ENCODE peak calls at places on chromosomes 11 and 22, in eight cellular contexts. D, Z, V, C, E, I, S and L are unnamed samples.
A peak's percentile ranks its signal among the peaks of the same experiment; 100 is the strongest.

GRCh38 chr11:124402326-124402922 is 3.6 kb upstream of the OR8B3 start:
- DNase-seq in D (peak; percentile 65), E (no peak), S (peak; percentile 83), I (peak; percentile 64), V (peak; percentile 84), Z (peak; percentile 43), C (peak; percentile 60), L (peak; percentile 77)

GRCh38 chr11:7414729-7415536 is 70.4 kb upstream of the OLFML1 start:
- DNase-seq in I (no peak), S (no peak), D (no peak), E (no peak), Z (no peak), C (no peak), V (no peak), L (no peak)

GRCh38 chr11:10619281-10619680 is 50.8 kb upstream of the LYVE1 start:
- DNase-seq in S (no peak), Z (no peak), V (no peak), D (no peak), E (no peak), I (no peak), C (no peak), L (no peak)

GRCh38 chr11:103735497-103736032 is 300.9 kb upstream of the DDI1 start:
- DNase-seq in E (no peak), V (peak; percentile 15), D (no peak), S (no peak), Z (no peak), I (peak; percentile 24), C (no peak), L (no peak)

GRCh38 chr11:130536106-130537040 is 87.9 kb downstream of the ADAMTS15 start:
- DNase-seq in Z (no peak), S (no peak), E (no peak), I (peak; percentile 58), D (no peak), C (no peak), V (peak; percentile 33), L (no peak)

GRCh38 chr11:84564180-84564866 is 1062.8 kb downstream of the DLG2 start:
- DNase-seq in D (peak; percentile 32), Z (no peak), V (peak; percentile 53), C (peak; percentile 63), I (peak; percentile 32), E (no peak), S (peak; percentile 34), L (peak; percentile 46)

GRCh38 chr22:35411112-35411511 is 11.2 kb downstream of the MCM5 start:
- DNase-seq in Z (no peak), D (no peak), V (no peak), S (no peak), E (no peak), C (no peak), I (no peak), L (no peak)

GRCh38 chr11:9826390-9826789 is 162.5 kb downstream of the SWAP70 start:
- DNase-seq in Z (no peak), E (no peak), C (no peak), S (no peak), D (no peak), V (no peak), I (no peak), L (no peak)

GRCh38 chr11:57547854-57548377 is 10.5 kb downstream of the SMTNL1 start:
- DNase-seq in C (no peak), E (no peak), Z (no peak), I (no peak), V (no peak), D (peak; percentile 32), S (no peak), L (no peak)

GRCh38 chr11:48088682-48089050 is 108.3 kb downstream of the PTPRJ start:
- DNase-seq in I (no peak), E (no peak), C (peak; percentile 91), Z (no peak), D (no peak), V (no peak), S (no peak), L (no peak)

GRCh38 chr22:29814003-29814402 is 24.1 kb downstream of the ASCC2 start:
- DNase-seq in C (no peak), Z (no peak), V (no peak), E (no peak), S (no peak), I (no peak), D (no peak), L (no peak)

GRCh38 chr22:19204640-19205039 is 26.1 kb upstream of the SLC25A1 start:
- DNase-seq in I (no peak), Z (no peak), S (no peak), C (no peak), D (no peak), V (no peak), E (peak; percentile 23), L (no peak)

GRCh38 chr22:44326549-44326881 is 13.8 kb upstream of the SHISAL1 start:
- DNase-seq in I (no peak), D (no peak), Z (no peak), S (no peak), C (no peak), V (peak; percentile 42), E (no peak), L (no peak)

GRCh38 chr22:37242395-37242918 is 1.6 kb downstream of the RAC2 start:
- DNase-seq in S (no peak), V (no peak), D (peak; percentile 91), I (peak; percentile 46), E (peak; percentile 85), C (no peak), Z (no peak), L (peak; percentile 40)

GRCh38 chr11:83021780-83022125 is 49.9 kb downstream of the RAB30 start:
- DNase-seq in E (no peak), S (no peak), D (no peak), I (no peak), V (no peak), Z (no peak), C (no peak), L (no peak)

GRCh38 chr22:37640591-37641250 is 1.3 kb downstream of the SH3BP1 start:
- DNase-seq in C (no peak), V (no peak), Z (no peak), I (peak; percentile 64), S (no peak), D (no peak), E (no peak), L (no peak)

GRCh38 chr22:47552024-47552423 is 789.6 kb downstream of the TBC1D22A start:
- DNase-seq in E (no peak), Z (no peak), C (no peak), I (no peak), V (no peak), S (no peak), D (no peak), L (no peak)

GRCh38 chr11:61079416-61080150 is 22.7 kb upstream of the CD5 start:
- DNase-seq in S (no peak), Z (no peak), V (no peak), D (peak; percentile 22), C (no peak), E (no peak), I (no peak), L (no peak)

GRCh38 chr11:83572521-83572920 is 286.4 kb upstream of the CCDC90B start:
- DNase-seq in D (no peak), I (no peak), C (no peak), E (no peak), V (peak; percentile 29), S (no peak), Z (no peak), L (no peak)

GRCh38 chr11:1928891-1929541 is 9.5 kb downstream of the TNNT3 start:
- DNase-seq in C (no peak), I (no peak), D (no peak), S (no peak), V (no peak), Z (no peak), E (peak; percentile 52), L (no peak)

GRCh38 chr11:27468643-27469332 is 3.8 kb downstream of the LGR4 start:
- DNase-seq in Z (no peak), I (peak; percentile 88), E (no peak), D (no peak), C (no peak), S (peak; percentile 23), V (peak; percentile 72), L (no peak)

GRCh38 chr22:30459206-30460052 is 12.4 kb downstream of the SEC14L3 start:
- DNase-seq in V (no peak), C (no peak), Z (no peak), I (peak; percentile 31), D (peak; percentile 25), E (no peak), S (peak; percentile 27), L (peak; percentile 14)

GRCh38 chr11:62410972-62411371 is 7.9 kb upstream of the SCGB1A1 start:
- DNase-seq in I (peak; percentile 68), V (no peak), D (no peak), E (no peak), Z (no peak), C (no peak), S (no peak), L (no peak)

GRCh38 chr11:110098645-110099044 is 5.5 kb downstream of the ZC3H12C start:
- DNase-seq in V (no peak), D (no peak), E (no peak), S (no peak), I (peak; percentile 40), Z (no peak), C (peak; percentile 21), L (no peak)

GRCh38 chr11:120339394-120339890 is 3.2 kb downstream of the ARHGEF12 start:
- DNase-seq in E (no peak), I (peak; percentile 45), S (no peak), Z (peak; percentile 23), C (peak; percentile 24), V (peak; percentile 38), D (no peak), L (peak; percentile 54)

GRCh38 chr22:46290121-46290842 is 6.4 kb upstream of the GTSE1 start:
- DNase-seq in C (peak; percentile 2), Z (no peak), V (no peak), I (no peak), D (no peak), E (no peak), S (no peak), L (no peak)

GRCh38 chr11:126997641-126998040 is 2.9 kb downstream of the KIRREL3 start:
- DNase-seq in S (no peak), I (no peak), E (no peak), D (no peak), C (no peak), Z (no peak), V (no peak), L (no peak)

GRCh38 chr22:48968201-48968959 is 859.3 kb downstream of the BRD1 start:
- DNase-seq in E (peak; percentile 56), Z (no peak), S (no peak), V (no peak), C (peak; percentile 0), D (no peak), I (no peak), L (no peak)

GRCh38 chr11:57345555-57346151 is 7.5 kb downstream of the P2RX3 start:
- DNase-seq in S (peak; percentile 77), C (peak; percentile 89), D (peak; percentile 77), Z (peak; percentile 54), E (peak; percentile 78), I (peak; percentile 60), V (peak; percentile 60), L (peak; percentile 71)

GRCh38 chr11:95536049-95536448 is 253.5 kb downstream of the FAM76B start:
- DNase-seq in C (peak; percentile 44), I (peak; percentile 40), V (peak; percentile 44), E (no peak), Z (no peak), D (no peak), S (no peak), L (peak; percentile 59)

GRCh38 chr11:2517016-2517385 is 72.2 kb downstream of the KCNQ1 start:
- DNase-seq in C (no peak), Z (no peak), V (no peak), D (no peak), I (no peak), S (no peak), E (peak; percentile 57), L (no peak)

GRCh38 chr11:12019337-12019736 is 10.9 kb upstream of the DKK3 start:
- DNase-seq in E (no peak), C (no peak), S (peak; percentile 35), V (peak; percentile 41), D (no peak), I (peak; percentile 37), Z (no peak), L (peak; percentile 79)

GRCh38 chr11:9600651-9601040 is 27.2 kb downstream of the WEE1 start:
- DNase-seq in C (no peak), S (no peak), Z (no peak), I (peak; percentile 94), E (no peak), V (peak; percentile 33), D (peak; percentile 22), L (no peak)

GRCh38 chr11:12050911-12051667 is 42.7 kb upstream of the DKK3 start:
- DNase-seq in Z (peak; percentile 29), S (no peak), E (no peak), D (no peak), I (no peak), C (no peak), V (no peak), L (no peak)